ENCODE peak calls at places on chromosomes 5 and 9, in four cellular contexts. D, C, T and G are unnamed samples.
A peak's percentile ranks its signal among the peaks of the same experiment; 100 is the strongest.

GRCh38 chr5:72692273-72692672 is 124.2 kb upstream of the TNPO1 start:
- DNase-seq in T (peak; percentile 30), C (no peak), D (peak; percentile 6), G (no peak)

GRCh38 chr5:90967443-90967842 is 408.8 kb downstream of the ADGRV1 start:
- DNase-seq in T (no peak), D (no peak), C (no peak), G (no peak)

GRCh38 chr5:96502247-96502646 is 69.2 kb upstream of the PCSK1 start:
- DNase-seq in T (no peak), D (no peak), C (no peak), G (no peak)

GRCh38 chr9:17222932-17223331 is 88.1 kb downstream of the CNTLN start:
- DNase-seq in C (no peak), T (no peak), D (no peak), G (no peak)

GRCh38 chr5:10555134-10555733 is 8.6 kb upstream of the ANKRD33B start:
- DNase-seq in C (no peak), D (peak; percentile 77), T (peak; percentile 91), G (no peak)

GRCh38 chr5:179051784-179052183 is 8.4 kb upstream of the ZNF354C start:
- DNase-seq in C (no peak), D (no peak), T (no peak), G (no peak)

GRCh38 chr5:168219515-168220410 is 71.7 kb upstream of the WWC1 start:
- DNase-seq in T (peak; percentile 63), D (peak; percentile 89), C (peak; percentile 51), G (peak; percentile 83)

GRCh38 chr5:142439208-142439607 is 114.4 kb upstream of the SPRY4 start:
- DNase-seq in T (no peak), C (no peak), D (no peak), G (no peak)

GRCh38 chr5:55771175-55771655 is 33.4 kb downstream of the DDX4 start:
- DNase-seq in C (no peak), D (no peak), T (no peak), G (no peak)

GRCh38 chr5:152331718-152332117 is 73.4 kb downstream of the NMUR2 start:
- DNase-seq in T (no peak), C (no peak), D (no peak), G (no peak)

GRCh38 chr5:112757468-112758208 is 20.0 kb downstream of the APC start:
- DNase-seq in D (peak; percentile 75), C (no peak), T (peak; percentile 68), G (peak; percentile 33)

GRCh38 chr5:8633259-8633658 is 764.3 kb downstream of the MTRR start:
- DNase-seq in C (no peak), D (no peak), T (no peak), G (no peak)

GRCh38 chr9:78919701-78920100 is 622.8 kb downstream of the PSAT1 start:
- DNase-seq in D (no peak), C (no peak), T (peak; percentile 20), G (no peak)

GRCh38 chr9:137881591-137882505 is 4.3 kb downstream of the CACNA1B start:
- DNase-seq in T (no peak), C (no peak), D (no peak), G (no peak)

GRCh38 chr9:7079051-7079450 is 321.3 kb downstream of the KDM4C start:
- DNase-seq in T (no peak), D (no peak), C (no peak), G (no peak)

GRCh38 chr5:88660947-88661869 is 221.8 kb downstream of the MEF2C start:
- DNase-seq in T (peak; percentile 77), C (no peak), D (peak; percentile 98), G (peak; percentile 94)

DNA sequence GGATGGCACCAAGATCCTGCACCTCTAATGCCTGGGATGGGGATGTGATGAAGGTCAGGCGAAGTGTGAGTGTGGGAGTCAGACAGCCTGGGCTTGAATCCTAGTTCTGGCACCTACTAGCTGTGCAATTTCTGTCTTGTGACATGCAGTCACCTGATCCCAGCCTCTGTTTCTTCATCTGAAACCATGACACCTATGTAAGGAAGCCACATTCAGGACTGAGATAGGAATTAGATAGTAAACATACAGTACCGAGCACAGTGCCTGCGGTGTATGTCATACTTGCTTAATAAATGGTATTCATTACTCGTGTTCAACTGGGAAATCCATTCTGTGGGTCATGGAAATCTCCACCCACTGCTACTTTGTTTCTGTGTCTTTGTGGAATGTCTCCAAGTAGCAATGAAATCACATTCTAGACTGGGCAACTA is 140.6 kb upstream of the STC2 start:
- DNase-seq in T (peak; percentile 44), D (no peak), C (no peak), G (no peak)
- H2BK15ac ChIP-seq in T (peak overlapping the region; percentile 22), D (no peak overlapping the region), C (no peak overlapping the region), G (no peak overlapping the region)

GRCh38 chr9:118674942-118675341 is 694.3 kb downstream of the BRINP1 start:
- DNase-seq in D (no peak), C (no peak), T (no peak), G (no peak)

GRCh38 chr9:118665226-118665919 is 703.9 kb downstream of the BRINP1 start:
- DNase-seq in C (no peak), T (no peak), D (no peak), G (no peak)

DNA sequence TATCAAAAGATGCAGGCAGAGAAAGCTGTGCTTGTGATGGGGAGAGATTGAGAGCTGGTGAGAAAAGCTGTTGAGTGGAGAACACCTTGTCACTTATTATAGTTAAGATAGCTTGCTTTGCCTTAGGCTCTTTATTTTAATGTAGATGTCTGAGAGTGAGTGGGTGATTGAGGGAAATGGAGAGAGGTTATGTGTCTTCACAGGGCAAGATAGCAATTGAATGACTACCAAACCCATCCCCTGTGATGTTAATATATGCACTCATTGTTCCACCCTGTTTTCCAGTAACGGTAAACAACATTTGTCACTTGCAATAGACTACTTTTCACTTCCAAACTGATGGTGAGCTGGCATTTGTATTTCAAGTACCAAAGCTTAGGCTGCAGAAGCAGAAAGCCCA is 699.2 kb downstream of the BRINP1 start:
- DNase-seq in C (peak; percentile 5), T (no peak), D (no peak), G (no peak)
- H3K23ac ChIP-seq in C (no peak overlapping the region), T (no peak overlapping the region), D (no peak overlapping the region), G (no peak overlapping the region)

GRCh38 chr9:3553076-3553765 is 27.4 kb upstream of the RFX3 start:
- DNase-seq in D (no peak), T (no peak), C (no peak), G (no peak)
- H3K9ac ChIP-seq in D (no peak overlapping the region), T (no peak overlapping the region), C (no peak overlapping the region), G (no peak overlapping the region)

GRCh38 chr5:149730620-149731331 is 666 bp downstream of the PPARGC1B start:
- DNase-seq in C (no peak), D (peak; percentile 56), T (no peak), G (peak; percentile 48)
- H2BK15ac ChIP-seq in C (no peak overlapping the region), D (no peak overlapping the region), T (no peak overlapping the region), G (peak overlapping the region; percentile 78)

GRCh38 chr9:136791466-136792276 is 527 bp downstream of the TMEM141 start:
- DNase-seq in C (no peak), D (peak; percentile 86), T (no peak), G (peak; percentile 33)
- H3K23ac ChIP-seq in C (no peak overlapping the region), D (no peak overlapping the region), T (peak overlapping the region; percentile 85), G (peak overlapping the region; percentile 87)

GRCh38 chr9:123710299-123710698 is 219.6 kb downstream of the DENND1A start:
- DNase-seq in C (no peak), T (peak; percentile 95), D (no peak), G (no peak)
- H3K9ac ChIP-seq in C (no peak overlapping the region), T (no peak overlapping the region), D (no peak overlapping the region), G (no peak overlapping the region)